ENCODE peak calls at places on chromosome 1, in seven cellular contexts. J is K562, Z is H1, E is GM12878, B is HCT116, A is HepG2, Q is SK-N-SH. O is an unnamed sample.

GRCh38 chr1:171457412-171457811 is 27.9 kb upstream of the PRRC2C start:
- DNase-seq in J (no peak), A (no peak), Q (no peak), E (no peak), B (no peak), Z (no peak), O (no peak)

GRCh38 chr1:2003564-2004131 is at the start of gene CFAP74:
- DNase-seq in J (peak; percentile 95), Z (peak; percentile 96), Q (peak; percentile 86), B (peak; percentile 53), E (no peak), A (peak; percentile 34), O (no peak)

GRCh38 chr1:156445789-156446263 is 54.7 kb downstream of the MEF2D start:
- DNase-seq in E (no peak), B (peak; percentile 81), J (peak; percentile 84), A (peak; percentile 83), Q (peak; percentile 87), Z (peak; percentile 96), O (peak; percentile 79)

GRCh38 chr1:218377143-218377660 is 32.1 kb downstream of the TGFB2 start:
- DNase-seq in J (peak; percentile 41), Q (no peak), E (no peak), A (peak; percentile 77), B (peak; percentile 76), Z (no peak), O (no peak)

GRCh38 chr1:1946540-1946939 is 27.5 kb upstream of the TMEM52 start:
- DNase-seq in A (no peak), Q (no peak), Z (no peak), E (no peak), J (no peak), B (no peak), O (no peak)

GRCh38 chr1:175388286-175388685 is 195.7 kb upstream of the KIAA0040 start:
- DNase-seq in A (no peak), Z (no peak), J (no peak), B (no peak), E (no peak), Q (no peak), O (no peak)

GRCh38 chr1:234611799-234612351 is 1.9 kb upstream of the IRF2BP2 start:
- DNase-seq in Z (no peak), E (no peak), B (no peak), Q (no peak), A (peak; percentile 96), J (no peak), O (no peak)

GRCh38 chr1:117857434-117857833 is 72.0 kb downstream of the GDAP2 start:
- DNase-seq in E (no peak), Z (no peak), J (no peak), A (peak; percentile 71), Q (no peak), B (no peak), O (no peak)

GRCh38 chr1:35294809-35295208 is 26.3 kb downstream of the ZMYM4 start:
- DNase-seq in E (no peak), B (no peak), Q (no peak), J (no peak), A (no peak), Z (no peak), O (no peak)

GRCh38 chr1:226763741-226764264 is 24.7 kb upstream of the ITPKB start:
- DNase-seq in A (no peak), B (no peak), Q (peak; percentile 33), E (no peak), Z (no peak), J (no peak), O (no peak)

GRCh38 chr1:32501865-32502264 is 37.0 kb downstream of the ZBTB8B start:
- DNase-seq in J (no peak), B (no peak), E (no peak), A (no peak), Z (no peak), Q (no peak), O (no peak)
- TF ChIP-seq JUND in J (no peak), B (no peak), E (no peak), A (no peak), Z (no peak), Q (no peak), O (no peak)

GRCh38 chr1:180239145-180240096 is 9.4 kb downstream of the LHX4 start:
- DNase-seq in Z (no peak), B (no peak), J (no peak), Q (no peak), E (no peak), A (no peak), O (no peak)
- TF ChIP-seq JUND in Z (no peak), B (no peak), J (no peak), Q (no peak), E (no peak), A (no peak), O (no peak)

DNA sequence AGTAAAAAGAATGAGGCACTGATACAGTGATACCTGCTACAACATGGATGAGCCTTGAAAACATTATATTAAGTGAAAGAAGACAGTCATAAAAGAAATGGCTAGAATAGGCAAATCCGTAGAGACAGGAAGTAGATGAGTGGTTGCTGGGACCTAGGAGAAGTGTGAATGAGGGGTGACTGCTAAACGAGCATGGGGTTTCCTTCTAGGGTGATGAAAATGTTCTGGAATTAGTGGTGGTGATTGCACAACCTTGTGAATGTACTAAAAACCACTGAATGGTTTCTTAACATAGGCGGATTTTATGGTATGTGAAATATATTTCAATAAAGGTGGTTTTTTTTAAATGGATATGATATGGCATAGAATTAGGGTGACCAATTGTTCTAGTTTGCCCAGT is 12.6 kb upstream of the SERINC2 start:
- DNase-seq in Z (no peak), A (no peak), B (no peak), Q (no peak), E (no peak), J (no peak), O (no peak)
- TF ChIP-seq JUND in Z (no peak), A (no peak), B (no peak), Q (no peak), E (no peak), J (no peak), O (no peak)

GRCh38 chr1:8396912-8397406 is 79.0 kb downstream of the SLC45A1 start:
- DNase-seq in A (peak; percentile 38), Q (peak; percentile 60), Z (no peak), J (no peak), E (peak; percentile 49), B (no peak), O (no peak)
- TF ChIP-seq JUND in A (no peak), Q (peak; percentile 53), Z (no peak), J (no peak), E (no peak), B (no peak), O (no peak)

DNA sequence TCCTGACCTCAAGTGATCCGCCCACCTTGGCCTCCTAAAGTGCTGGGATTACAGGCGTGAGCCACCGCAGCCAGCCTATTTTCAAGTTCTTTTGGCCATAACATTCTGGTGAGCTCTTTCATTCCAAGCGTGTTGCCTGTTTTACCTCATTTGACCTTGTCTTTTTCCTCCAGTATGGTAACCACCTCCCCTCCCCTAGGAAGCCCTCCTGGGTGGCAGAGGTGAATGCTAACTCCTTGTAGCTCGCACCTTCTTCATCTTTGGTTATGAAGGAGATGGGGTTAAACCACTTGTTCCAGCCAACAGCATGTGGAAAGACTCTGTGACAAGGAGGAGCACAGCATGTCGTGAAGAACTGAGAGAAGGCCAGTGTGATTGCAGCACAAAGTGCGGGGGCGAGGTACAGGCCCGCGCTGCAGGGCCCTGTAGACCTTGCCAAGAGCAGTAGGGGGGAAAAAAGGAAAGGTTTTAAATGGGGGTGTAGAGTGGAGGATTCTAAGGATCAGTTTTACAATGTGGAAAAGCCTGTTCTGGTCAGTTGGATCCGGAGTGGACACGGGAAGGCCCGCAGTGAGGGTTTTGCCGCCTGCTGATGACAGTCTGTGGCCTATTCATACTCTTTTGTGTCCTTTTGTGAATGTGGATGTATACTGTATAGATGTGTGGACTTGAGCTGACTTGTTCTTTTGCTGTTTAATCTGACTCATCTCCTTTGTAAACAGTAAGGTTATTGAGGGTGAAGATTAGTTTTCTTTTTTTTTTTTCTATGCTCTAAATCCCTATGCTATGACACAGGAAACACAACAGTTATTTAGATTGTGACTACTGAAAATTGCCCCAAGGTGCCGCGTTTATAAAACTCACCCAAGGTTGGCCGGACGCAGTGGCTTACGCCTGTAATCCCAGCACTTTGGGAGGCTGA is 7.5 kb upstream of the ZNF436 start:
- DNase-seq in Q (no peak), Z (no peak), J (peak; percentile 46), A (peak; percentile 76), E (no peak), B (peak; percentile 54), O (no peak)
- TF ChIP-seq JUND in Q (peak; percentile 49), Z (no peak), J (peak; percentile 75), A (no peak), E (no peak), B (no peak), O (no peak)

GRCh38 chr1:53396563-53397268 is 62.5 kb upstream of the DMRTB1 start:
- DNase-seq in E (no peak), Z (no peak), J (no peak), B (no peak), Q (peak; percentile 52), A (no peak), O (no peak)
- TF ChIP-seq JUND in E (no peak), Z (no peak), J (no peak), B (no peak), Q (no peak), A (no peak), O (no peak)

DNA sequence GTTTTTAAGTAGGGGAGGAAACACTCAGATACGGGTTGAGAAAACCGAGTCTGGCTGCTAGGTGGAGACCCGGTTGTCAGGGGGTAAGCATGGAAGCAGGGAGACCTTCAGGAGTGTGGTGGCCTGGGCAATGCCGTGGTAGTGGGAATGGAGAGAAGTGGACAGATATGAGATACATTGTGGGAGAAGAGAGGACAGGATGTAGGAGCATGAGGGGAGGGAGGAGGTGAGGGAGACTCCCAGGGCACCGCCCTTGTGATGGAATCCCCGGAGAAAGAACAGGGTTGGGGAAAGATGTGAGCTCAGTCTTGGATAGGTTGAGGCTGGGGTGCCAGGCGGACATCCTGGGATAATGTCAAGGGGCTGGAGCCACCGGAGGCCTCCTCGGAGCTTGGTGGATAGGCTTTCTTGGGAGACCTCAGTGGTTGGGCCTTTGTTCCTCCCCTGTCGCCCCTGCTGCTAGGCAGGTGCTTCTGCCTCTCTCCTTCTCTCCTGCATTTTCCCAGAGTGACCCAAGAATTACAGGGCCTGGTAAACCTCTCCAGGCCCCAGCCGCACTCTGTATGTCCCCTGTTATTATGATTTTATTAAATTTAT is 21.3 kb downstream of the ZNF362 start:
- DNase-seq in A (no peak), Z (no peak), Q (no peak), J (no peak), B (no peak), E (no peak), O (no peak)
- TF ChIP-seq JUND in A (no peak), Z (no peak), Q (no peak), J (no peak), B (no peak), E (no peak), O (no peak)

DNA sequence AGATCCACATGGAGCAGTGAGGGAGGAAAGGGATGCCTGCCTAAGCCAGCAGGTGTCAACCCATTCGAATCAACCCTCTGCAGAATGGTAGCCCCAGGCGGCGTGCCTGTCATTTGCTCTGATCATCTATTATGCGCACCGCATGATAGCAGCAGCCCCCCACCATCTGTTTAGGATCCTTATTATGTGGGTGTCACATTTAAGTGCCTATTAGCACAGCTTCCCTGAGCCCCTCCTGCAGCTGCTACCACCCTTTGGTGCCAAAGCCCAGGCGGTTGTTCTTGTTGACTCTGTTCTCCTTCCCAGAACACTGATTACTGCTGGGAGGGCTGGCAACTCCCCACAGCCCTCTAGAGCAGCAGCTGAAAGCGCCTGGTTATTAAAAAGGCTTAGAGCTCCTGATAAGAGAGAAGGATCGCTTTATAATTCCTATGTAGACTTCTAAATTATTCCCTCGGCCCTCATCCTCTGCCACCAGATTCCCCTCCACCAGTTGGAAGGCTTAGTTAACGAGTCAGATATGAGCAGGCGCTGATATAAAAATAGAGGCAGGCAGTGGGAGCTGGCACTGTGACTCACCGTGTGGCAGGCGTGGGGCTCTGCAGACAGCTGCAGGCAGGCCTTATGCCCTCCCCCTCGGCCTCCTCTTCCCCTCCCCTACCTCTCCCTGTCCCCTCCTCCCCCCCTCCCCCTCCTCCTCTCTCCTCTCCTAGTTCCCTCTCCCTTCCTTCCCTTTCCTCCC is 23.0 kb downstream of the ACTA1 start:
- DNase-seq in B (no peak), Q (peak; percentile 86), A (no peak), Z (no peak), E (no peak), J (peak; percentile 46), O (no peak)
- TF ChIP-seq JUND in B (no peak), Q (no peak), A (no peak), Z (no peak), E (no peak), J (no peak), O (no peak)

O was measured in T47D.